ENCODE peak calls at places on chromosomes 1 and 21, in six cellular contexts. U is fibroblast of lung, I is endodermal cell, N is AG04450, A is osteoblast, T is left lung. D is an unnamed sample.

GRCh38 chr21:26844258-26845065 is 747 bp downstream of the ADAMTS1 start:
- DNase-seq in U (peak), I (peak), N (no peak), A (peak), T (peak), D (no peak)

GRCh38 chr21:42781981-42782722 is 97.2 kb downstream of the WDR4 start:
- DNase-seq in U (no peak), I (no peak), N (no peak), A (peak), T (peak), D (peak)

GRCh38 chr1:94025383-94026340 is 95.3 kb downstream of the ABCA4 start:
- DNase-seq in U (peak), I (peak), N (no peak), A (peak), T (no peak), D (no peak)

GRCh38 chr1:244199883-244200282 is 148.8 kb downstream of the ZBTB18 start:
- DNase-seq in U (no peak), I (no peak), N (no peak), A (no peak), T (no peak), D (no peak)

GRCh38 chr1:222777463-222777862 is 37.4 kb upstream of the DISP1 start:
- DNase-seq in U (peak), I (no peak), N (no peak), A (no peak), T (no peak), D (no peak)

GRCh38 chr1:9685833-9686232 is 34.3 kb downstream of the PIK3CD start:
- DNase-seq in U (no peak), I (no peak), N (no peak), A (no peak), T (peak), D (no peak)

GRCh38 chr1:186374313-186375151 is 521 bp downstream of the TPR start:
- DNase-seq in U (peak), I (no peak), N (no peak), A (no peak), T (no peak), D (no peak)

GRCh38 chr1:40798366-40799310 is 15.1 kb downstream of the KCNQ4 start:
- DNase-seq in U (no peak), I (no peak), N (no peak), A (peak), T (no peak), D (no peak)

GRCh38 chr1:169486281-169486904 is 649 bp upstream of the SLC19A2 start:
- DNase-seq in U (peak), I (no peak), N (no peak), A (no peak), T (no peak), D (no peak)

GRCh38 chr1:228182296-228183030 is 16.9 kb downstream of the IBA57 start:
- DNase-seq in U (no peak), I (no peak), N (no peak), A (no peak), T (no peak), D (peak)

GRCh38 chr21:45975017-45975595 is 6.5 kb upstream of the COL6A1 start:
- DNase-seq in U (peak), I (peak), N (no peak), A (peak), T (no peak), D (no peak)

GRCh38 chr1:15189692-15190321 is 36.3 kb downstream of the TMEM51 start:
- DNase-seq in U (no peak), I (no peak), N (no peak), A (peak), T (no peak), D (peak)

GRCh38 chr1:28272215-28272852 is 13.0 kb downstream of the SESN2 start:
- DNase-seq in U (no peak), I (no peak), N (no peak), A (no peak), T (no peak), D (peak)

GRCh38 chr1:244049969-244050834 is 881 bp upstream of the ZBTB18 start:
- DNase-seq in U (no peak), I (no peak), N (no peak), A (no peak), T (peak), D (no peak)

GRCh38 chr1:32334864-32335618 is 992 bp downstream of the MARCKSL1 start:
- DNase-seq in U (peak), I (peak), N (no peak), A (peak), T (peak), D (no peak)

GRCh38 chr21:18382141-18382540 is 21.4 kb downstream of the TMPRSS15 start:
- DNase-seq in U (no peak), I (no peak), N (no peak), A (no peak), T (no peak), D (no peak)

GRCh38 chr1:4433075-4433474 is 221.3 kb upstream of the AJAP1 start:
- DNase-seq in U (no peak), I (no peak), N (no peak), A (no peak), T (no peak), D (no peak)

GRCh38 chr1:232805269-232806070 is at the start of gene MAP10:
- DNase-seq in U (peak), I (peak), N (peak), A (peak), T (peak), D (no peak)

GRCh38 chr1:37265786-37266667 is 208.4 kb upstream of the ZC3H12A start:
- DNase-seq in U (no peak), I (no peak), N (no peak), A (no peak), T (no peak), D (no peak)

GRCh38 chr21:35565204-35565611 is 495.1 kb downstream of the SETD4 start:
- DNase-seq in U (peak), I (peak), N (no peak), A (peak), T (no peak), D (no peak)

GRCh38 chr21:45289655-45290515 is 2.2 kb upstream of the POFUT2 start:
- DNase-seq in U (peak), I (peak), N (no peak), A (peak), T (no peak), D (no peak)

GRCh38 chr1:56803561-56804156 is 15.5 kb downstream of the FYB2 start:
- DNase-seq in U (no peak), I (peak), N (no peak), A (no peak), T (no peak), D (no peak)

GRCh38 chr21:46194374-46195334 is 10.4 kb upstream of the SPATC1L start:
- DNase-seq in U (no peak), I (peak), N (no peak), A (peak), T (no peak), D (peak)

GRCh38 chr1:32761253-32761877 is 55.8 kb downstream of the YARS1 start:
- DNase-seq in U (peak), I (peak), N (no peak), A (peak), T (no peak), D (no peak)

GRCh38 chr1:43688594-43689000 is 18.7 kb upstream of the ST3GAL3 start:
- DNase-seq in U (peak), I (no peak), N (peak), A (peak), T (no peak), D (no peak)

DNA sequence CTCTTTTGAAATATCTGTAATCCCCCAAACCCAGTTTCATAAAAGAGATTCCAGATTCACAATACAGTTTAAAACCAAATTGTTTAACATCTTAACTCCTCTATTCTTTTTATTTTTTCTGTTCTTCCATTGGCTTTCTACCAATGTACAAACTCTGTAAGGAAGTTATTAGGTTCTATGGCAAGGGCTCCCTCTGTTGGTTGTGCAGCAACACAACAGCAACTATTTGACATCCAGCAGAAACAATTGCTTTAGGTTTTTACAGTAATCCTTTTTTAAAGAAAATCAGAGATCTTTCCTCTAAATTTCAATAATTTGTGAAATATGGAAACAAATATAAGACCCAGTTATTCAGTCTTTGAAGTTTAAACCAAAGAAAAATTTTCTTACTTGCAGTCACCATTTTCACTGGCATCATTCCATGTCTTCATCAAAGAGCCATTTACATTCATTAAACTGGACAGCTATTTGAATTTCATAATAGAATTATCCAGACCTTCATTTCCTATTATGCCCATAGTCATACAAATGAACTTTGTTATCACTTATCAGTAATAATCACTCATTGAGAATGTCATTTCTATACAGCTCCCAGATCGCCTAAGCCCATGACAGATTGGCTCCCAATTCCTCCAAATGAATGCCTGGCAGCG is 46.5 kb upstream of the RNF11 start:
- DNase-seq in U (peak), I (peak), N (peak), A (peak), T (no peak), D (no peak)
- TF ChIP-seq CTCF in U (peak), I (peak), N (peak), A (peak), T (peak), D (peak)

DNA sequence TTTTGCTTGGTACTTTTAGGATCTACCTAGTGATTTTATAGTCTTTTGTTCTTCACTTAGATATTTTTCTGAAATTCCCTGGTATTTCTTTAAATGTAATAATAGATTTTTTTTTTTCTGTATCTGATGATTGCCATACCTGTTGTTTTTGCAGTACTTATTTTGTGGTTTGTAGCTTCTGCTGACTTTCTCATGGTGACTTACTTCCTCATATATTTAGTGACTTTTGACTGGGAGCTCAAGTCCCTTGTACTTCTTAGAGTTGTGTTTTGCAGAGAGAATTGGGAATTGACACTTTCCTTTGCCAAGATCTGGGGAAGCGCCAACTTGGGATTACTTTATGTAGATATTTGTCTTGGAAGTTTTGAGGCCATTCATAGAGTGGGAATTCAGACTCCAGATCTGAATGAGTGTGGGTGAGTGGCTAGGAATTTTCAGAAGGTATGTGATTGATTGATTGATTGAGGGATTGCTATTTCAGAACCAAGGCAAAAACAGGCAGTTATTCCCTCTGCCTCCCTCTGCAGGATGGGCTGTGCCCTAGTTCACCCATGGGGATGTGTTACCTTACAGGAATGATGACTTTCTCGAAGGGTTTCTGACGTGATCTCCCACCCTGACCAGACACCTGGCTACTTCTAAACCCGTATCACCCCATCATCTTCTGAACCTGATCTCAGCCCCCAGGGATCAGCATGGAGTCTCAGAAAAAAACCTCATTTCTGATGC is 219.5 kb downstream of the URB2 start:
- DNase-seq in U (no peak), I (no peak), N (no peak), A (no peak), T (no peak), D (no peak)
- TF ChIP-seq CTCF in U (no peak), I (peak), N (no peak), A (no peak), T (no peak), D (no peak)

DNA sequence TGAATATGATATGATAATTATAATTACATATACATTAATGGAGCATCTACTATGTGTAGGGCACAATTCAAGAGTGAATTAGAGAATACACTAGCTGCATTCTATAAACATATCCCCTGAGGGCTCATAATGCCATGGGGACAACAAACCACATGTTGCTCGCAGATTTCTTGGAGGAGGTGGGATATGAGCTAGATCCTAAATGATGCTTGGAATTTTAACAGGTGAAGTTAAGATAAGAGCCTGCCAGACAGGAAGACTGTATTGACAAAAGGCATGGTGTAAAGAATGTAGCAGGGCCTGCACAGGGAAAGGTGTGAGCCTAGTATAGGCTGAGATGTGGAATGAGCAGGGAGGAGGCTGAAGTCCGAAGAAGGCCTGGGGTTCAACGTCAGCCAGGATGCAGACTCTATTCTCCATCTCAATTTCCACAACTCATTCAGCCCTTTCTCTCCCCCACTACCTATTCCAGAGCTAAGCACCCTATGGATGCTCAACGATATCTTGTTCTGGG is 120.2 kb downstream of the ELAVL4 start:
- DNase-seq in U (no peak), I (peak), N (no peak), A (no peak), T (no peak), D (no peak)
- TF ChIP-seq CTCF in U (no peak), I (no peak), N (no peak), A (no peak), T (no peak), D (no peak)

DNA sequence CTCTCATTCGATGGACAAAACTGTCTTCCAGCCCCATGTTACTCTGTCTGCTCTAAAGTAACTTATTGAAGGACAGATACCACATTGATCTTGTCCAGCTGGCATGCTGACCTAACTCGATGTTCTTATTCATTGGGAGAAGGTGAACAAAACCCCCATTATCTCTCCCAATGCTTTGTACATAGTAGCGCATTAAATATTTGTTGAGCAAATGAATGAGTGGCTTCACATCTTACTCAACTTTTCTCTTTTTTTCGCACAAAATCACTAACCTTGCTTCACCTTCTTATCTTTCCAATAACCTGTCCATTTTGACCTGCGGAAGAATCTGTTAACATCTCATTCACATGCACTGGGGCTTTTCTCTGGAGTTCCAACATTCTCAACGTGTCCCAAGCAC is 18.3 kb downstream of the MAB21L3 start:
- DNase-seq in U (no peak), I (no peak), N (no peak), A (no peak), T (no peak), D (no peak)
- TF ChIP-seq CTCF in U (no peak), I (no peak), N (no peak), A (no peak), T (no peak), D (no peak)

GRCh38 chr1:147664206-147664605 is 6.1 kb downstream of the ACP6 start:
- DNase-seq in U (peak), I (no peak), N (no peak), A (no peak), T (no peak), D (no peak)

GRCh38 chr1:147669475-147670318 is 627 bp downstream of the ACP6 start:
- DNase-seq in U (peak), I (peak), N (no peak), A (peak), T (peak), D (peak)

GRCh38 chr1:147670319-147671003 is at the start of gene ACP6:
- DNase-seq in U (peak), I (peak), N (peak), A (peak), T (peak), D (peak)

GRCh38 chr1:147665521-147665920 is 4.8 kb downstream of the ACP6 start:
- DNase-seq in U (no peak), I (peak), N (no peak), A (peak), T (no peak), D (no peak)
- TF ChIP-seq CTCF in U (peak), I (peak), N (peak), A (peak), T (no peak), D (peak)

DNA sequence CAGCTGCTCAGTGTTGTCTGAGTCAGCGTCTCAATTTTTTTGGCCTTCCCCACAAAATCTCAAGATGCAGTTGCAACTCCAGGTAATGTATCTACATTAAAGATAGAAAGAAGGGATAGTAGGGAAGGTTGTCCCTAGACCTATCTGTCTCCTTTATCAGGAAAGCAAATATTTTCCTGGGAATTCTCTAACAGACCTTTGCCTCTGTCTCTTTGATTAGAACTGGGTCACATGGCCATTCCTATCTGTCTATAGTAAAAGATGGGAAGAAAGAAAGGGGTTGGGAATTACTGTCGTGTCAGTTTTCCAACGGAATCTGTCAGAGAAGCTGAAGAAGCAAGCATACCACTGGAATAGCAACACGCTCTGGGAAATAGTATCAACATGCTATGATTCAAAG is 48.7 kb downstream of the ZNF326 start:
- DNase-seq in U (no peak), I (no peak), N (no peak), A (no peak), T (no peak), D (no peak)
- TF ChIP-seq CTCF in U (no peak), I (no peak), N (no peak), A (no peak), T (no peak), D (no peak)

D was measured in chondrocyte.